ENCODE peak calls at places on chromosomes 4 and X, in ten cellular contexts. Q, I, Y, R, F, X, U, K, T and L are unnamed samples.

GRCh38 chrX:72126048-72126415 is 5.7 kb downstream of the RTL5 start:
- DNase-seq in Y (no peak), U (peak), I (no peak), F (no peak), R (no peak), X (peak), Q (no peak), T (no peak), K (no peak), L (no peak)

GRCh38 chr4:8553216-8553615 is 27.0 kb upstream of the GPR78 start:
- DNase-seq in K (no peak), T (no peak), U (peak), R (no peak), Y (no peak), Q (no peak), F (no peak), X (no peak), I (no peak), L (no peak)

GRCh38 chrX:10381218-10381617 is 224.4 kb downstream of the CLCN4 start:
- DNase-seq in U (no peak), T (no peak), Y (no peak), X (no peak), F (no peak), Q (no peak), I (no peak), R (no peak), K (no peak), L (no peak)

GRCh38 chrX:123731258-123731986 is 1.4 kb downstream of the THOC2 start:
- DNase-seq in F (no peak), Y (no peak), I (no peak), Q (no peak), T (peak), X (peak), K (no peak), R (peak), U (peak), L (peak)

GRCh38 chrX:148601034-148601433 is 100.6 kb downstream of the AFF2 start:
- DNase-seq in F (no peak), K (no peak), U (no peak), T (no peak), I (no peak), X (peak), Q (peak), Y (no peak), R (no peak), L (no peak)

GRCh38 chr4:15396157-15396800 is 31.6 kb upstream of the C1QTNF7 start:
- DNase-seq in I (no peak), Q (peak), F (peak), Y (no peak), T (peak), U (peak), X (peak), R (peak), K (no peak), L (peak)

GRCh38 chr4:182549386-182549785 is 306.2 kb downstream of the TENM3 start:
- DNase-seq in Q (no peak), F (no peak), Y (no peak), R (no peak), T (no peak), X (no peak), U (no peak), K (no peak), I (no peak), L (no peak)

GRCh38 chrX:45322820-45323219 is 122.1 kb upstream of the DIPK2B start:
- DNase-seq in Y (no peak), Q (no peak), R (no peak), X (peak), K (no peak), F (no peak), I (no peak), T (no peak), U (no peak), L (no peak)

GRCh38 chrX:8067754-8068469 is 103.2 kb downstream of the VCX2 start:
- DNase-seq in K (no peak), F (no peak), R (no peak), Q (no peak), T (no peak), I (no peak), Y (no peak), U (no peak), X (peak), L (no peak)

GRCh38 chr4:98970386-98970785 is 25.1 kb upstream of the METAP1 start:
- DNase-seq in Y (no peak), X (no peak), Q (no peak), K (no peak), T (no peak), R (no peak), U (no peak), F (no peak), I (no peak), L (no peak)

GRCh38 chrX:122092978-122093377 is 1045.6 kb downstream of the GLUD2 start:
- DNase-seq in U (no peak), Q (no peak), F (no peak), I (no peak), Y (no peak), X (no peak), T (no peak), R (no peak), K (no peak), L (no peak)

GRCh38 chrX:153766098-153766817 is 2.2 kb downstream of the PLXNB3 start:
- DNase-seq in I (no peak), F (peak), R (peak), U (peak), T (no peak), Q (peak), Y (peak), X (peak), K (peak), L (no peak)

GRCh38 chrX:118179161-118179560 is 62.6 kb upstream of the KLHL13 start:
- DNase-seq in R (no peak), T (no peak), I (no peak), U (no peak), Q (no peak), F (no peak), X (no peak), Y (no peak), K (no peak), L (no peak)

GRCh38 chr4:48578132-48578964 is 88.3 kb downstream of the ZAR1 start:
- DNase-seq in I (no peak), F (peak), Q (peak), R (peak), U (peak), K (peak), Y (peak), T (peak), X (peak), L (peak)

GRCh38 chrX:153184787-153185186 is 5.7 kb downstream of the MAGEA1 start:
- DNase-seq in Y (peak), U (no peak), Q (no peak), R (no peak), X (no peak), I (no peak), F (no peak), K (no peak), T (no peak), L (no peak)

GRCh38 chr4:7928711-7929505 is 10.8 kb downstream of the AFAP1 start:
- DNase-seq in T (peak), K (no peak), R (no peak), Q (no peak), F (no peak), I (no peak), X (no peak), U (peak), Y (no peak), L (no peak)

GRCh38 chrX:131778269-131779218 is 234.7 kb downstream of the OR13H1 start:
- DNase-seq in R (no peak), Y (no peak), K (peak), F (no peak), X (peak), Q (peak), T (no peak), U (no peak), I (no peak), L (peak)

GRCh38 chrX:96982159-96982558 is 98.5 kb downstream of the RPA4 start:
- DNase-seq in I (no peak), U (no peak), K (no peak), X (no peak), F (no peak), Q (no peak), R (no peak), Y (no peak), T (no peak), L (no peak)

GRCh38 chr4:40043786-40044185 is 12.9 kb upstream of the N4BP2 start:
- DNase-seq in U (no peak), Y (no peak), Q (no peak), T (no peak), X (no peak), R (no peak), K (no peak), F (no peak), I (no peak), L (no peak)

GRCh38 chr4:189279188-189279587 is 661.5 kb upstream of the FRG1 start:
- DNase-seq in U (no peak), Y (no peak), Q (no peak), I (no peak), X (no peak), K (no peak), T (no peak), R (no peak), F (no peak), L (no peak)

GRCh38 chrX:9324676-9325075 is 140.2 kb upstream of the TBL1X start:
- DNase-seq in X (no peak), Q (no peak), K (no peak), Y (no peak), I (no peak), U (no peak), R (no peak), F (no peak), T (no peak), L (no peak)

GRCh38 chrX:102863735-102864134 is 73.3 kb upstream of the RAB40AL start:
- DNase-seq in I (peak), U (peak), F (peak), T (peak), X (peak), Y (peak), K (no peak), R (peak), Q (peak), L (peak)

GRCh38 chr4:183185018-183185417 is 86.0 kb downstream of the WWC2 start:
- DNase-seq in I (no peak), X (peak), Y (no peak), Q (no peak), K (no peak), U (no peak), T (no peak), F (no peak), R (no peak), L (no peak)

GRCh38 chrX:130645955-130646583 is 244.3 kb downstream of the RBMX2 start:
- DNase-seq in U (no peak), K (no peak), X (no peak), R (no peak), Q (no peak), Y (no peak), F (no peak), I (peak), T (no peak), L (no peak)

GRCh38 chrX:50211510-50211909 is 6.9 kb downstream of the CCNB3 start:
- DNase-seq in T (peak), K (no peak), I (no peak), R (peak), Y (no peak), F (no peak), Q (no peak), X (peak), U (peak), L (peak)

GRCh38 chr4:139550724-139551429 is 5.1 kb downstream of the SETD7 start:
- DNase-seq in R (no peak), X (peak), U (no peak), I (peak), T (no peak), K (no peak), F (no peak), Y (no peak), Q (no peak), L (peak)

GRCh38 chr4:98630804-98631454 is 27.5 kb downstream of the TSPAN5 start:
- DNase-seq in F (no peak), Y (no peak), Q (no peak), R (no peak), K (no peak), X (no peak), T (no peak), I (no peak), U (no peak), L (no peak)